ENCODE peak calls at places on chromosomes 16 and 17, in four cellular contexts. One of them, this sample, is unnamed.

GRCh38 chr17:74493381-74493833 is 27.0 kb downstream of the CD300A start:
- DNase-seq in H1: peak; percentile 89
- DNase-seq in HCT116: peak; percentile 73
- DNase-seq in K562: peak; percentile 68
- DNase-seq in this sample: peak; percentile 71

GRCh38 chr17:31140127-31140526 is 45.4 kb downstream of the NF1 start:
- DNase-seq in HCT116: no peak
- DNase-seq in K562: no peak
- DNase-seq in H1: no peak
- DNase-seq in this sample: no peak

GRCh38 chr17:77288115-77288619 is 147.4 kb downstream of the SEC14L1 start:
- DNase-seq in H1: no peak
- DNase-seq in HCT116: no peak
- DNase-seq in K562: no peak
- DNase-seq in this sample: no peak

GRCh38 chr17:79331492-79331891 is 256.9 kb downstream of the ENGASE start:
- DNase-seq in K562: no peak
- DNase-seq in H1: no peak
- DNase-seq in HCT116: no peak
- DNase-seq in this sample: no peak

GRCh38 chr16:878886-879285 is 78.4 kb upstream of the GNG13 start:
- DNase-seq in H1: no peak
- DNase-seq in HCT116: no peak
- DNase-seq in K562: no peak
- DNase-seq in this sample: no peak

GRCh38 chr16:8674413-8675022 is at the start of gene ABAT:
- DNase-seq in K562: peak; percentile 99
- DNase-seq in HCT116: peak; percentile 37
- DNase-seq in H1: peak; percentile 91
- DNase-seq in this sample: peak; percentile 91

GRCh38 chr17:78986048-78986648 is 6.4 kb upstream of the LGALS3BP start:
- DNase-seq in K562: peak; percentile 60
- DNase-seq in H1: no peak
- DNase-seq in HCT116: no peak
- DNase-seq in this sample: peak; percentile 43

GRCh38 chr17:8120520-8121443 is 2.5 kb upstream of the ALOXE3 start:
- DNase-seq in K562: peak; percentile 59
- DNase-seq in HCT116: peak; percentile 88
- DNase-seq in H1: peak; percentile 98
- DNase-seq in this sample: no peak

GRCh38 chr17:70519300-70519699 is 350.0 kb downstream of the KCNJ2 start:
- DNase-seq in H1: no peak
- DNase-seq in K562: no peak
- DNase-seq in HCT116: no peak
- DNase-seq in this sample: no peak

GRCh38 chr17:49494937-49495841 is at the start of gene NGFR:
- DNase-seq in HCT116: no peak
- DNase-seq in H1: peak; percentile 79
- DNase-seq in K562: peak; percentile 97
- DNase-seq in this sample: no peak

GRCh38 chr17:55873017-55873758 is 122.3 kb downstream of the PCTP start:
- DNase-seq in K562: no peak
- DNase-seq in HCT116: no peak
- DNase-seq in H1: no peak
- DNase-seq in this sample: no peak

GRCh38 chr16:56639045-56639444 is 579 bp downstream of the MT1A start:
- DNase-seq in K562: no peak
- DNase-seq in H1: no peak
- DNase-seq in HCT116: no peak
- DNase-seq in this sample: no peak

GRCh38 chr16:1432388-1433262 is 1.7 kb downstream of the PERCC1 start:
- DNase-seq in HCT116: no peak
- DNase-seq in K562: no peak
- DNase-seq in H1: no peak
- DNase-seq in this sample: no peak

GRCh38 chr17:83054518-83055125 is 24.8 kb upstream of the METRNL start:
- DNase-seq in K562: no peak
- DNase-seq in H1: peak; percentile 29
- DNase-seq in HCT116: no peak
- DNase-seq in this sample: no peak

GRCh38 chr17:77778636-77779524 is 179.6 kb upstream of the TNRC6C start:
- DNase-seq in H1: no peak
- DNase-seq in K562: no peak
- DNase-seq in HCT116: no peak
- DNase-seq in this sample: no peak

GRCh38 chr17:64202683-64203430 is 60.2 kb downstream of the TEX2 start:
- DNase-seq in H1: no peak
- DNase-seq in K562: no peak
- DNase-seq in HCT116: no peak
- DNase-seq in this sample: peak; percentile 55

GRCh38 chr16:84514874-84515835 is 10.7 kb upstream of the MEAK7 start:
- DNase-seq in K562: no peak
- DNase-seq in H1: no peak
- DNase-seq in HCT116: no peak
- DNase-seq in this sample: peak; percentile 85

GRCh38 chr17:50661795-50662391 is 27.2 kb downstream of the ABCC3 start:
- DNase-seq in K562: peak; percentile 69
- DNase-seq in H1: no peak
- DNase-seq in HCT116: peak; percentile 92
- DNase-seq in this sample: peak; percentile 93

GRCh38 chr17:44082206-44082605 is 11.7 kb downstream of the G6PC3 start:
- DNase-seq in HCT116: no peak
- DNase-seq in K562: no peak
- DNase-seq in H1: no peak
- DNase-seq in this sample: no peak

GRCh38 chr17:81091774-81092517 is 57.0 kb downstream of the BAIAP2 start:
- DNase-seq in H1: no peak
- DNase-seq in HCT116: no peak
- DNase-seq in K562: no peak
- DNase-seq in this sample: no peak

GRCh38 chr16:27483624-27484023 is 66.1 kb downstream of the GTF3C1 start:
- DNase-seq in H1: no peak
- DNase-seq in K562: no peak
- DNase-seq in HCT116: no peak
- DNase-seq in this sample: no peak

GRCh38 chr16:69566437-69567030 is 768 bp downstream of the NFAT5 start:
- DNase-seq in HCT116: no peak
- DNase-seq in H1: peak; percentile 70
- DNase-seq in K562: peak; percentile 58
- DNase-seq in this sample: peak; percentile 40

GRCh38 chr17:10071141-10071540 is 127.3 kb downstream of the GAS7 start:
- DNase-seq in H1: no peak
- DNase-seq in HCT116: no peak
- DNase-seq in K562: no peak
- DNase-seq in this sample: no peak

GRCh38 chr16:87412371-87412995 is 20.3 kb downstream of the MAP1LC3B start:
- DNase-seq in H1: no peak
- DNase-seq in K562: no peak
- DNase-seq in HCT116: no peak
- DNase-seq in this sample: no peak

GRCh38 chr16:25157476-25157875 is 45.9 kb downstream of the LCMT1 start:
- DNase-seq in K562: no peak
- DNase-seq in HCT116: no peak
- DNase-seq in H1: no peak
- DNase-seq in this sample: no peak

GRCh38 chr17:79776378-79777165 is 1.4 kb upstream of the CBX2 start:
- DNase-seq in H1: no peak
- DNase-seq in HCT116: no peak
- DNase-seq in K562: no peak
- DNase-seq in this sample: peak; percentile 44

GRCh38 chr16:28182183-28182582 is 29.6 kb downstream of the XPO6 start:
- DNase-seq in HCT116: no peak
- DNase-seq in H1: no peak
- DNase-seq in K562: no peak
- DNase-seq in this sample: no peak

GRCh38 chr17:79086609-79087427 is 12.2 kb downstream of the ENGASE start:
- DNase-seq in H1: no peak
- DNase-seq in K562: no peak
- DNase-seq in HCT116: no peak
- DNase-seq in this sample: no peak

GRCh38 chr16:65572156-65572555 is 450.3 kb upstream of the CDH11 start:
- DNase-seq in K562: no peak
- DNase-seq in HCT116: no peak
- DNase-seq in H1: no peak
- DNase-seq in this sample: no peak

GRCh38 chr16:82713778-82714177 is 87.0 kb downstream of the CDH13 start:
- DNase-seq in K562: no peak
- DNase-seq in H1: no peak
- DNase-seq in HCT116: no peak
- DNase-seq in this sample: no peak

GRCh38 chr16:30526137-30526822 is at the start of gene ZNF768:
- DNase-seq in K562: peak; percentile 90
- DNase-seq in HCT116: no peak
- DNase-seq in H1: peak; percentile 81
- DNase-seq in this sample: peak; percentile 38

GRCh38 chr17:60767744-60768308 is 90.2 kb downstream of the BCAS3 start:
- DNase-seq in K562: no peak
- DNase-seq in H1: no peak
- DNase-seq in HCT116: no peak
- DNase-seq in this sample: no peak

GRCh38 chr16:81697321-81697885 is 81.7 kb upstream of the PLCG2 start:
- DNase-seq in K562: peak; percentile 57
- DNase-seq in HCT116: peak; percentile 51
- DNase-seq in H1: peak; percentile 82
- DNase-seq in this sample: peak; percentile 45

GRCh38 chr16:23156946-23157460 is 7.8 kb upstream of the USP31 start:
- DNase-seq in H1: no peak
- DNase-seq in HCT116: no peak
- DNase-seq in K562: no peak
- DNase-seq in this sample: no peak

DNA sequence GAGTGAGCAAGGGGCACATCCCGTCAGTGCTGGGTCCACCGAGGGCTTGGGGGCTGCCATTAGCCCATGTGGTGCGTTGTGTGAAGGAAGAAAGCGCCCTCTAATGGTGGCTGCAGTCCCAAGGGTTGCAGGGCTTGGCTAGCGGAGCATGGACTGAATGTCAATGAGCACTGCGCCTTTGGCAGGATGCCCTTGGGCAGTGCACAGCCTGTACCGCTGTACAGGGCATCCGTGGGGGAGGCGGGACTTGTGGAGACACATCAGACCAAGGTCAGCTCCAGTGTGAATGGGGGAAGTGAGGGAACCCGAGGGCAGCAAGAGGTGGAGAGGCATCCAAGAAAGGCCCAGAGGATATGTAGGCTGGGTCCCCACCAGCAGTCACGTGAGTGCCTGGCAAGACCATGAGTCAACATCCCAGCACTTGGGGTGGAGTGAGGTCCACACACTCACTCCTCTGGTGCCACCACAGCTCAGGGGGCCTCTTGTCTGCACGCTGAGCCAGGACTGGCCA is 75.5 kb upstream of the MED9 start:
- DNase-seq in K562: peak; percentile 30
- DNase-seq in HCT116: peak; percentile 31
- DNase-seq in H1: peak; percentile 70
- DNase-seq in this sample: peak; percentile 56
- TF ChIP-seq FOSL1 in K562: no peak
- TF ChIP-seq FOSL1 in HCT116: no peak
- TF ChIP-seq FOSL1 in H1: no peak
- TF ChIP-seq FOSL1 in this sample: no peak

GRCh38 chr16:3856367-3857141 is 24.0 kb downstream of the CREBBP start:
- DNase-seq in H1: no peak
- DNase-seq in HCT116: no peak
- DNase-seq in K562: no peak
- DNase-seq in this sample: no peak
- TF ChIP-seq FOSL1 in H1: no peak
- TF ChIP-seq FOSL1 in HCT116: no peak
- TF ChIP-seq FOSL1 in K562: no peak
- TF ChIP-seq FOSL1 in this sample: no peak

DNA sequence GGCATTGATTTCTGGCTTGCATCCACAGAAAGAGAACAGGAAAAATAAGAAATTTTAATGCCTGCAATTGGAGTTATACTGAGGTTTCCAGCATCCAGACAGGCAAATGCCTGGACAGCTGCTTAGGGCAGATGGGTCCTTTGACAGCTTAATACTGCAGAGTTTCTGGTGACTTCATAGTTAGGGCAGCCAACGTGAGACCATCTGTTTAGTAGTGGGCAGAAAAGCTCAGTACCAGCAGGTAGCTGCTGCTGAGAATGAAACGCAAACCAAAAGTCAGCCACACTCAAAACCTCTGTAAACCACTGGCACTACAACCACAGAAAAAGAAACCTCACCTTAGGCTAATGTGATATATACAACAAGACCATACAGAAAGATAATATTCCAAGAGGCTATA is 109.9 kb downstream of the CDK5R1 start:
- DNase-seq in HCT116: no peak
- DNase-seq in H1: no peak
- DNase-seq in K562: no peak
- DNase-seq in this sample: no peak
- TF ChIP-seq FOSL1 in HCT116: no peak
- TF ChIP-seq FOSL1 in H1: no peak
- TF ChIP-seq FOSL1 in K562: no peak
- TF ChIP-seq FOSL1 in this sample: no peak

GRCh38 chr16:12462690-12463646 is 340.7 kb downstream of the CPPED1 start:
- DNase-seq in H1: no peak
- DNase-seq in K562: no peak
- DNase-seq in HCT116: no peak
- DNase-seq in this sample: no peak
- TF ChIP-seq FOSL1 in H1: no peak
- TF ChIP-seq FOSL1 in K562: no peak
- TF ChIP-seq FOSL1 in HCT116: no peak
- TF ChIP-seq FOSL1 in this sample: no peak

DNA sequence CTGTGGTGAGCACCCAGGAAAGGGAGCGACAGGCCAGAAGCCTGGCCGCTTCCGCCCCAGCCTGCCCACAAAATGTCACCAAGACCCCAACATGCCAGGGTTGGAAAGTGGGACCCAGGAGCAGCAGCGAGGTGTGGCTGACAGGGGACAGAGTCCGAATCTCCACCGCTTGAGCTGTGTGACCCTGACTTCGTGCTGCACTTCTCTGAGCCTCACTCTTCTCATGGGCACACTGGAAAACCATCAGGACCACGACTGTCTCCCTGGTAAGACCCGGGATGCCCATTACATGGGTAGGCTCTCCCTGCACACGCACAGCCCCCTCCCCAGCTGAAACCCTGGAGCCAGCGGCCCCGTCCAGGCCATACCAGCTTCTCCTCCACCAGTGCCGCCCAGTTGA is 34.9 kb downstream of the PPL start:
- DNase-seq in K562: no peak
- DNase-seq in H1: no peak
- DNase-seq in HCT116: no peak
- DNase-seq in this sample: no peak
- TF ChIP-seq FOSL1 in K562: no peak
- TF ChIP-seq FOSL1 in H1: no peak
- TF ChIP-seq FOSL1 in HCT116: no peak
- TF ChIP-seq FOSL1 in this sample: no peak